ENCODE peak calls at places on chromosomes 16 and 17, in eight cellular contexts. Y, P, E, O, R, T, G and Z are unnamed samples.

GRCh38 chr17:57215317-57215716 is 41.0 kb upstream of the MSI2 start:
- DNase-seq in Y (no peak), P (no peak), E (no peak), O (no peak), R (no peak), T (no peak), G (no peak), Z (no peak)

GRCh38 chr17:32497431-32498205 is 10.8 kb downstream of the CDK5R1 start:
- DNase-seq in Y (peak; percentile 40), P (no peak), E (no peak), O (peak; percentile 41), R (no peak), T (no peak), G (no peak), Z (no peak)

GRCh38 chr17:7552621-7553051 is 3.8 kb downstream of the TNFSF12 start:
- DNase-seq in Y (no peak), P (no peak), E (no peak), O (no peak), R (no peak), T (no peak), G (no peak), Z (no peak)

GRCh38 chr17:864315-864714 is 82.2 kb downstream of the MRM3 start:
- DNase-seq in Y (no peak), P (no peak), E (no peak), O (no peak), R (no peak), T (no peak), G (no peak), Z (no peak)

GRCh38 chr16:138049-138417 is 440 bp downstream of the NPRL3 start:
- DNase-seq in Y (peak; percentile 58), P (no peak), E (no peak), O (no peak), R (peak; percentile 28), T (peak; percentile 12), G (peak; percentile 29), Z (peak; percentile 65)

GRCh38 chr17:4658478-4659305 is 17.2 kb upstream of the ALOX15 start:
- DNase-seq in Y (no peak), P (no peak), E (no peak), O (no peak), R (no peak), T (no peak), G (no peak), Z (no peak)

GRCh38 chr17:80826346-80826954 is 165.2 kb upstream of the CHMP6 start:
- DNase-seq in Y (no peak), P (peak; percentile 45), E (no peak), O (no peak), R (no peak), T (no peak), G (no peak), Z (no peak)

GRCh38 chr16:64865037-64865696 is 256.7 kb downstream of the CDH11 start:
- DNase-seq in Y (no peak), P (no peak), E (no peak), O (no peak), R (no peak), T (no peak), G (no peak), Z (no peak)

GRCh38 chr17:18314059-18314730 is 599 bp downstream of the TOP3A start:
- DNase-seq in Y (no peak), P (no peak), E (no peak), O (no peak), R (no peak), T (no peak), G (no peak), Z (no peak)

GRCh38 chr17:50689251-50689650 is 18.5 kb downstream of the ANKRD40 start:
- DNase-seq in Y (no peak), P (no peak), E (no peak), O (peak; percentile 76), R (no peak), T (no peak), G (no peak), Z (no peak)

GRCh38 chr17:83151056-83151441 is 71.6 kb downstream of the METRNL start:
- DNase-seq in Y (no peak), P (no peak), E (no peak), O (no peak), R (no peak), T (no peak), G (no peak), Z (no peak)

GRCh38 chr17:21678451-21679081 is 13.8 kb upstream of the KCNJ18 start:
- DNase-seq in Y (no peak), P (no peak), E (no peak), O (no peak), R (no peak), T (no peak), G (peak; percentile 13), Z (no peak)

GRCh38 chr17:55444471-55445441 is 23.1 kb upstream of the MMD start:
- DNase-seq in Y (no peak), P (no peak), E (no peak), O (peak; percentile 50), R (no peak), T (no peak), G (no peak), Z (no peak)

GRCh38 chr16:56332464-56333079 is 92.8 kb downstream of the AMFR start:
- DNase-seq in Y (peak; percentile 66), P (peak; percentile 88), E (no peak), O (peak; percentile 86), R (no peak), T (peak; percentile 57), G (peak; percentile 25), Z (peak; percentile 76)

GRCh38 chr17:61444831-61445230 is 7.4 kb upstream of the TBX4 start:
- DNase-seq in Y (no peak), P (no peak), E (no peak), O (peak; percentile 62), R (no peak), T (no peak), G (no peak), Z (no peak)

GRCh38 chr17:8163978-8164814 is 1.4 kb upstream of the VAMP2 start:
- DNase-seq in Y (peak; percentile 59), P (peak; percentile 76), E (peak; percentile 76), O (peak; percentile 76), R (peak; percentile 77), T (peak; percentile 90), G (peak; percentile 76), Z (peak; percentile 85)

DNA sequence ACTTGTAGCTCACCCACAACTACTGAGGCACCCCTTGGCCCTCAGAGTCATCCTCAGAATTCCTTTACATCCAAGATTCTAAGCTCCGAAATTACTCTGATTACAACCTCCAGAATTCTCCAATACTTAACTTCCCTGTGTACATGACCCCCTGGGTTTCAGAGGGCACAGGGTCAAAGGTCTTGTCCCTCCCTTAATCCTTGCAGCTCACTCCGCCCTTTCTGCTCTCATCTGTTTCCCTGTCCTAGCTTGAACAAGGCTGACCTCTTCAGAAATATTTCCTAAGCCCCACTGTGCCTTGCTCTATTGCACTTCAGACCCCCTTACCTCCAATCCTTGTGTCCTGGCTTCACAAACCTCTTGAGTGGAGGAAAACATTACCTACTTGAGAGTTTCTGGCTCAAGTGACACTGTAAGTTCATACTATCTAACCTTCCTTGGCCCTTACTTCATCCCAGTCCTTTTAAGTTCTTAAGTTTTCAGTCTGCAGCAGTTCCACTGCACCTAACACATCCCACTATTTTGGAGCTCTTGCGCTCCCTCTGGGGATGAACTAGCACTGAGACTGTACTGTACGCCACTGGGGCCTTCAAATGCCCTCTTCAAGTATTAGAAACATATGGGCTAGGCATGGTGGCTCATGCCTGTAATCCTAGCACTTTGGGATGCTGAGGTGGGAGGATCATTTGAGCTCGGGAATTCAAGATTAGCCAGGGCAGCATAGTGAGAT is 6.2 kb downstream of the N4BP1 start:
- DNase-seq in Y (no peak), P (no peak), E (no peak), O (no peak), R (no peak), T (no peak), G (no peak), Z (no peak)
- H3K27ac ChIP-seq in Y (no peak overlapping the region), P (no peak overlapping the region), E (no peak overlapping the region), O (no peak overlapping the region), R (no peak overlapping the region), T (no peak overlapping the region), G (no peak overlapping the region), Z (no peak overlapping the region)

GRCh38 chr16:58053682-58054005 is 28.1 kb downstream of the MMP15 start:
- DNase-seq in Y (no peak), P (no peak), E (no peak), O (no peak), R (no peak), T (no peak), G (no peak), Z (no peak)

GRCh38 chr16:58057126-58057525 is 31.6 kb downstream of the MMP15 start:
- DNase-seq in Y (no peak), P (no peak), E (no peak), O (no peak), R (no peak), T (no peak), G (no peak), Z (no peak)

GRCh38 chr16:58057784-58058183 is 32.2 kb downstream of the MMP15 start:
- DNase-seq in Y (no peak), P (no peak), E (no peak), O (no peak), R (no peak), T (no peak), G (no peak), Z (no peak)

GRCh38 chr16:58054289-58054688 is 28.7 kb downstream of the MMP15 start:
- DNase-seq in Y (no peak), P (no peak), E (no peak), O (no peak), R (no peak), T (no peak), G (no peak), Z (no peak)

DNA sequence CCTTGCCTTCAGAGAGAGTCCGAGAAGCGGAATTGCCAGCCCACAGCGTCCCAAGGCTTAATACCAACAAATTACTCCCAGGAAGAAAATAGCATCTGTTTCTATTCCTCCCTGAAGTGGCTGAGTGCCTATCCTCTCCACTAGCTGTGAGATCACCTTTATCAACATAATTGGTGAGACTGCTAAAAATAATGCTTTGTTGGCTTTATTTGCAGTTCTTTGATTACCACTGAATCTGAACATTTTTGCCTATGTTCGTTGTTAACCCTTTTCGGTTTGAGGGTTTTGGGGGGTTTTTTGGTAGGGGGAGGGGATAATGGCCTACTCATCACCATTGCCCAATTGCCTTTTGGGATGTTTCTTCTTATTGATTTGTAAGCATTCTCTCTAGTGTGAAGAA is 31.0 kb downstream of the MMP15 start:
- DNase-seq in Y (no peak), P (no peak), E (no peak), O (no peak), R (no peak), T (no peak), G (no peak), Z (no peak)
- TF ChIP-seq CTCF in Y (no peak), P (no peak), E (no peak), O (no peak), R (no peak), T (no peak), G (no peak), Z (no peak)

GRCh38 chr16:85525464-85526117 is 87.5 kb upstream of the GSE1 start:
- DNase-seq in Y (no peak), P (no peak), E (no peak), O (no peak), R (no peak), T (no peak), G (no peak), Z (no peak)
- H3K27ac ChIP-seq in Y (no peak overlapping the region), P (peak overlapping the region; percentile 65), E (no peak overlapping the region), O (peak overlapping the region; percentile 77), R (no peak overlapping the region), T (no peak overlapping the region), G (no peak overlapping the region), Z (no peak overlapping the region)

DNA sequence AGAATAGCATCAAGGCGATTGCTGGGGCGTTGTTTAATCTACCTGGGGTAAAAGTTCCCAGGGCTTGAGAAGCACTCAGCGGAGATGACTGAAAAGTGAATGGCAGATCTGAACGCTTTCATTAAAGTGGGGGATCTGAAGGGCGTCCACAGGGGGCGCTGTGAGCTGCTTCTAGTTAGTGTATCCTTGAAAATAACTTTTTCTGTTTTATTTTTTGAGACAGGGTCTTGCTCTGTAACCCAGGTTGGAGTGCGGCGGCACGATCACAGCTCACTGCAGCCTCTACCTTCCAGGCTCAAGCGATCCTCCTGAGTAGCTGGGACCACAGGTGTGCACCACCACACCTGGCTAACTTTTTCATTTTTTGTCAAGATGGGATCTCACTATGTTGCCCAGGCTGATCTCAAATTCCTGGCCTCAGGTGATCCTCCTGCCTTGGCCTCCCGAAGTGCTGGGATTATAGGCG is 360.4 kb downstream of the SEC14L1 start:
- DNase-seq in Y (peak; percentile 86), P (no peak), E (no peak), O (peak; percentile 57), R (peak; percentile 2), T (no peak), G (peak; percentile 15), Z (peak; percentile 48)
- TF ChIP-seq CTCF in Y (peak; percentile 64), P (peak; percentile 24), E (peak; percentile 45), O (peak; percentile 61), R (no peak), T (no peak), G (no peak), Z (peak; percentile 22)